ENCODE peak calls at places on chromosome 19, in eight cellular contexts. One of them, this sample, is unnamed.

GRCh38 chr19:46955114-46955812 is 64.4 kb upstream of the NPAS1 start:
- DNase-seq in right lobe of liver: no peak
- DNase-seq in tibial nerve: no peak
- DNase-seq in cardiac muscle cell: peak; percentile 51
- DNase-seq in endodermal cell: no peak
- DNase-seq in heart left ventricle: no peak
- DNase-seq in heart right ventricle: no peak
- DNase-seq in tibial artery: no peak
- DNase-seq in this sample: no peak

GRCh38 chr19:15864824-15865223 is 33.0 kb downstream of the CYP4F2 start:
- DNase-seq in heart left ventricle: no peak
- DNase-seq in cardiac muscle cell: no peak
- DNase-seq in tibial nerve: no peak
- DNase-seq in right lobe of liver: no peak
- DNase-seq in endodermal cell: no peak
- DNase-seq in heart right ventricle: no peak
- DNase-seq in tibial artery: no peak
- DNase-seq in this sample: no peak

GRCh38 chr19:45200614-45201013 is 22.0 kb downstream of the BLOC1S3 start:
- DNase-seq in tibial nerve: peak; percentile 22
- DNase-seq in cardiac muscle cell: peak; percentile 80
- DNase-seq in endodermal cell: peak; percentile 86
- DNase-seq in heart right ventricle: peak; percentile 21
- DNase-seq in heart left ventricle: no peak
- DNase-seq in tibial artery: no peak
- DNase-seq in right lobe of liver: no peak
- DNase-seq in this sample: no peak

GRCh38 chr19:8673281-8673891 is 25.2 kb downstream of the ACTL9 start:
- DNase-seq in cardiac muscle cell: no peak
- DNase-seq in endodermal cell: no peak
- DNase-seq in tibial artery: no peak
- DNase-seq in heart left ventricle: no peak
- DNase-seq in heart right ventricle: no peak
- DNase-seq in tibial nerve: no peak
- DNase-seq in right lobe of liver: no peak
- DNase-seq in this sample: no peak

GRCh38 chr19:5479958-5480357 is 24.7 kb downstream of the ZNRF4 start:
- DNase-seq in heart left ventricle: no peak
- DNase-seq in right lobe of liver: no peak
- DNase-seq in tibial artery: no peak
- DNase-seq in endodermal cell: no peak
- DNase-seq in cardiac muscle cell: no peak
- DNase-seq in heart right ventricle: no peak
- DNase-seq in tibial nerve: no peak
- DNase-seq in this sample: no peak

GRCh38 chr19:35030257-35031071 is at the start of gene SCN1B:
- DNase-seq in heart left ventricle: peak; percentile 86
- DNase-seq in cardiac muscle cell: peak; percentile 85
- DNase-seq in endodermal cell: peak; percentile 88
- DNase-seq in tibial artery: peak; percentile 59
- DNase-seq in heart right ventricle: peak; percentile 61
- DNase-seq in tibial nerve: no peak
- DNase-seq in right lobe of liver: no peak
- DNase-seq in this sample: peak; percentile 70

GRCh38 chr19:46922465-46922864 is 61.7 kb downstream of the ARHGAP35 start:
- DNase-seq in tibial nerve: no peak
- DNase-seq in tibial artery: no peak
- DNase-seq in heart left ventricle: no peak
- DNase-seq in endodermal cell: no peak
- DNase-seq in heart right ventricle: no peak
- DNase-seq in right lobe of liver: no peak
- DNase-seq in cardiac muscle cell: no peak
- DNase-seq in this sample: no peak

GRCh38 chr19:41214161-41214560 is 4.9 kb upstream of the AXL start:
- DNase-seq in tibial artery: no peak
- DNase-seq in cardiac muscle cell: no peak
- DNase-seq in heart left ventricle: peak; percentile 16
- DNase-seq in endodermal cell: no peak
- DNase-seq in tibial nerve: no peak
- DNase-seq in right lobe of liver: no peak
- DNase-seq in heart right ventricle: no peak
- DNase-seq in this sample: no peak

GRCh38 chr19:1752757-1753728 is at the start of gene ONECUT3:
- DNase-seq in right lobe of liver: no peak
- DNase-seq in tibial artery: no peak
- DNase-seq in heart left ventricle: no peak
- DNase-seq in heart right ventricle: no peak
- DNase-seq in cardiac muscle cell: no peak
- DNase-seq in tibial nerve: no peak
- DNase-seq in endodermal cell: peak; percentile 78
- DNase-seq in this sample: no peak

GRCh38 chr19:6357995-6358394 is 3.3 kb upstream of the CLPP start:
- DNase-seq in tibial nerve: no peak
- DNase-seq in heart left ventricle: no peak
- DNase-seq in endodermal cell: no peak
- DNase-seq in heart right ventricle: no peak
- DNase-seq in right lobe of liver: peak; percentile 35
- DNase-seq in cardiac muscle cell: no peak
- DNase-seq in tibial artery: no peak
- DNase-seq in this sample: no peak

GRCh38 chr19:6287269-6287885 is 7.6 kb upstream of the MLLT1 start:
- DNase-seq in right lobe of liver: no peak
- DNase-seq in cardiac muscle cell: peak; percentile 27
- DNase-seq in endodermal cell: no peak
- DNase-seq in tibial artery: no peak
- DNase-seq in heart right ventricle: no peak
- DNase-seq in tibial nerve: no peak
- DNase-seq in heart left ventricle: no peak
- DNase-seq in this sample: no peak

GRCh38 chr19:53511933-53512374 is 26.0 kb upstream of the ZNF331 start:
- DNase-seq in tibial artery: peak; percentile 40
- DNase-seq in heart left ventricle: no peak
- DNase-seq in endodermal cell: peak; percentile 94
- DNase-seq in tibial nerve: peak; percentile 69
- DNase-seq in cardiac muscle cell: peak; percentile 69
- DNase-seq in heart right ventricle: peak; percentile 51
- DNase-seq in right lobe of liver: no peak
- DNase-seq in this sample: no peak

GRCh38 chr19:40035996-40036395 is 20.0 kb downstream of the ZNF780B start:
- DNase-seq in right lobe of liver: no peak
- DNase-seq in tibial artery: no peak
- DNase-seq in heart left ventricle: no peak
- DNase-seq in tibial nerve: no peak
- DNase-seq in endodermal cell: no peak
- DNase-seq in heart right ventricle: no peak
- DNase-seq in cardiac muscle cell: no peak
- DNase-seq in this sample: no peak

GRCh38 chr19:43672061-43672679 is 2.2 kb upstream of the PLAUR start:
- DNase-seq in right lobe of liver: no peak
- DNase-seq in cardiac muscle cell: no peak
- DNase-seq in tibial nerve: no peak
- DNase-seq in heart left ventricle: no peak
- DNase-seq in tibial artery: no peak
- DNase-seq in endodermal cell: peak; percentile 90
- DNase-seq in heart right ventricle: no peak
- DNase-seq in this sample: no peak

GRCh38 chr19:2820112-2820702 is 539 bp downstream of the ZNF554 start:
- DNase-seq in heart right ventricle: no peak
- DNase-seq in tibial artery: no peak
- DNase-seq in heart left ventricle: no peak
- DNase-seq in tibial nerve: no peak
- DNase-seq in endodermal cell: peak; percentile 77
- DNase-seq in right lobe of liver: no peak
- DNase-seq in cardiac muscle cell: no peak
- DNase-seq in this sample: peak; percentile 70

GRCh38 chr19:45066921-45067661 is 9.2 kb downstream of the ZNF296 start:
- DNase-seq in endodermal cell: peak; percentile 59
- DNase-seq in tibial artery: no peak
- DNase-seq in tibial nerve: no peak
- DNase-seq in right lobe of liver: no peak
- DNase-seq in heart right ventricle: no peak
- DNase-seq in cardiac muscle cell: no peak
- DNase-seq in heart left ventricle: peak; percentile 42
- DNase-seq in this sample: no peak

GRCh38 chr19:676343-677105 is at the start of gene FSTL3:
- DNase-seq in tibial artery: no peak
- DNase-seq in heart right ventricle: no peak
- DNase-seq in cardiac muscle cell: peak; percentile 36
- DNase-seq in heart left ventricle: no peak
- DNase-seq in tibial nerve: no peak
- DNase-seq in right lobe of liver: no peak
- DNase-seq in endodermal cell: peak; percentile 52
- DNase-seq in this sample: no peak

GRCh38 chr19:23440791-23441190 is 45.5 kb upstream of the ZNF91 start:
- DNase-seq in cardiac muscle cell: peak; percentile 0
- DNase-seq in heart left ventricle: no peak
- DNase-seq in endodermal cell: peak; percentile 82
- DNase-seq in right lobe of liver: no peak
- DNase-seq in tibial nerve: no peak
- DNase-seq in tibial artery: no peak
- DNase-seq in heart right ventricle: no peak
- DNase-seq in this sample: no peak
- TF ChIP-seq CTCF in cardiac muscle cell: peak; percentile 27
- TF ChIP-seq CTCF in heart left ventricle: peak; percentile 28
- TF ChIP-seq CTCF in endodermal cell: peak; percentile 66
- TF ChIP-seq CTCF in right lobe of liver: peak; percentile 28
- TF ChIP-seq CTCF in tibial nerve: no peak
- TF ChIP-seq CTCF in tibial artery: peak; percentile 6
- TF ChIP-seq CTCF in heart right ventricle: no peak
- TF ChIP-seq CTCF in this sample: peak; percentile 63

DNA sequence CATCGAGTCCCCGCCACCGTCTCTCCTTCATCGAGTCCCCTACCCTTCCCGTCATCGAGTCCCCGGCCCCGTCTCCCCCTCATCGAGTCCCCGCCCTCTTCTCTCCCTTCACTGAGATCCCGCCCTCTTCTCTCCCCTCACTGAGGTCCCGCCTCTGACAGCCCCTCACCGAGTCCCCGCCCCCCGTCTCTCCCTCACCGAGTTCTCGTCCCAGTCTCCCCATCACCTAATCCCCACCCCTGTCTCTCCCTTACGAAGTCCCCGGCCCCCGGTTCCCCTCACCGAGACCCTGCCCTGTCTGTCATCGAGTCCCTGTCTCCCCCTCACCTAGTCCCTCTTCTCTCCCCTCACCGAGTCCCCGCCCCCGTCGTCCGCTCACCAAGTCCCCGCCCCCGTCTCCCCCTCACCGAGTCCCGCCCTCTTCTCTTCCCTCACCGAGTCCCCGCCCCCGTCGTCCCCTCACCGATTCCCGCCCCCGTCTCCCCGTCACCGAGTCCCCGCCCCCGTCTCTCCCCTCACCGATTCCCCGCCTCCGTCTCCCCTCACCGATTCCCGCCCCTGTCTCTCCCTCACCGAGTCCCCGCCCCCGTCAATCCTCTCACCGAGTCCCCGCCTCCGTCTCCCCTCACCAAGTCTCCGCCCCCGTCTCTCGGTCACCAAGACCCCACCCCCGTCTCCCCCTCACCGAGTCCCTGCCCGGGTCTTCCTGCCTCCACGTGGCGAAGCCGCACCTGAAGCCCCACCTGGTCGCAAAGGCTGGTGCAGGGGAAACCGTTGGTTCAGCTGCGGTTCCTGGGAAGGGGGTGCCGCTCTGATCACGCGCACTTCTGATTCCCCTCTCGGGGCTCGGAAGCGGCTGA is 23.9 kb upstream of the ZNF846 start:
- DNase-seq in cardiac muscle cell: peak; percentile 99
- DNase-seq in heart right ventricle: peak; percentile 95
- DNase-seq in tibial nerve: peak; percentile 97
- DNase-seq in heart left ventricle: peak; percentile 94
- DNase-seq in endodermal cell: peak; percentile 100
- DNase-seq in tibial artery: peak; percentile 98
- DNase-seq in right lobe of liver: peak; percentile 97
- DNase-seq in this sample: peak; percentile 92
- TF ChIP-seq CTCF in cardiac muscle cell: no peak
- TF ChIP-seq CTCF in heart right ventricle: no peak
- TF ChIP-seq CTCF in tibial nerve: no peak
- TF ChIP-seq CTCF in heart left ventricle: no peak
- TF ChIP-seq CTCF in endodermal cell: no peak
- TF ChIP-seq CTCF in tibial artery: no peak
- TF ChIP-seq CTCF in right lobe of liver: no peak
- TF ChIP-seq CTCF in this sample: no peak

DNA sequence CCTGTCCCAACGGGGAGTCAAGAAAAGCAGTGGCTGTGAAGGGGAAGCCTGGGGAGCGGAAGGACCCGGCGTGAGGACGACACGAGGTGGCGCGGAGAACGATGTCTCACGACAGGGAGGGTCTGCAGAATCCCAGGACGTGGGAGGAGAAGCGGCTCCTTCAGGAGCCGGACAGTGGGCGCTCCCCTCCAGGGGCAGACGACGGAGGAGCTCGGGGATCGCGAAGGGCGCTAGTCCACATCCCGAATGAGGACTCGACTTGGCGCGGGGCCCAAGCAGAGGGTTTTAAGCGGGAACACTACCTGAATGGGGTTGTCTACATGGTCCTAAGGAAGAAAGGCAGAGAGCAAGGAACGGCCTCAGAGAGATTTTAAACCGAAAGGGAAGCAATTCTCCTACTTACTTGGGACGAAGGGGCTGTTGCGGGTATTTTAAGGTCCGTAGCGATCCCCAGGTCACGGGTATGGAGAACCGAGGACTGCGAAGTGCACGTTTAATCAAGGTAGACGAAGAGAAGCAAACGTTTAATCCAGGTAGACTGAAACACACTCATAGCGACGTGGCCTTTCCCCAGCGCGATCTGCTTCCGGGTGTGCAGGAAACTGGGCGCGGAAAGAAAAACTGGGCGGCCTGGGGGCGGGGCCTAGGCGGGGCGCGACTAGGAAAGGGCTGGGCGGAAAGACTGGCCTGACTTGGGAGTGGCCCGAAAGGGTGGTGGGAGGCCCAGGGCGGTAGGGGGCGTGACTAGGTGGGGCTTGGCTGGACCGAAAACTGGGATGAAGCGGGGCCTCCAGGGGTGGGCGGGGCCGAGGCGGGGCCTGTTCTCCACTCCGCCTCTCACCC is at the start of gene ZNF841:
- DNase-seq in heart left ventricle: peak; percentile 96
- DNase-seq in endodermal cell: peak; percentile 99
- DNase-seq in cardiac muscle cell: peak; percentile 97
- DNase-seq in tibial nerve: peak; percentile 90
- DNase-seq in right lobe of liver: peak; percentile 93
- DNase-seq in heart right ventricle: peak; percentile 98
- DNase-seq in tibial artery: peak; percentile 95
- DNase-seq in this sample: peak; percentile 94
- TF ChIP-seq CTCF in heart left ventricle: peak; percentile 22
- TF ChIP-seq CTCF in endodermal cell: peak; percentile 16
- TF ChIP-seq CTCF in cardiac muscle cell: peak; percentile 2
- TF ChIP-seq CTCF in tibial nerve: no peak
- TF ChIP-seq CTCF in right lobe of liver: no peak
- TF ChIP-seq CTCF in heart right ventricle: no peak
- TF ChIP-seq CTCF in tibial artery: no peak
- TF ChIP-seq CTCF in this sample: peak; percentile 21

DNA sequence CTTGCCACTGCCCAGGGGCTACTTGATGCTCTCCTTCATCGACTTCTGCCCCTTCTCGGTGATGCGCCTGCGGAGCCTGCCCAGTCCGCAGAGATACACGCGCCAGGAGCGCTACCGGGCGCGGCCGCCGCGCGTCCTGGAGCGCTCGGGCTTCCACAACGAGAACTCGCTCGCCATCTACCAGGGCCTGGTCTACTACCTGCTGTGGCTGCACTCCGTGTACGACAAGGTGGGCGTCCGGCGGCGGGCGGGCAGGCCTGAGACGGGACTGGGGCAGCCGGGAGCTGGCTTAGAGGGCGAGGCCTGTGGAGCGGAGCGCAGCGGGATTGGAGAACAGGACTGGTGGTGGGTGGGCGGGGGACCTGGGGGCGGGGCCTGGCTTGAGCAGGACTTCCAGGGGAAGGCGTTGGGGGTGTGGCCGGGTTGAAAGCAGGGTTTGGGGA is 12.7 kb upstream of the PSMD8 start:
- DNase-seq in heart right ventricle: peak; percentile 77
- DNase-seq in tibial artery: peak; percentile 61
- DNase-seq in tibial nerve: peak; percentile 19
- DNase-seq in right lobe of liver: peak; percentile 73
- DNase-seq in heart left ventricle: peak; percentile 87
- DNase-seq in endodermal cell: peak; percentile 99
- DNase-seq in cardiac muscle cell: peak; percentile 73
- DNase-seq in this sample: peak; percentile 81
- TF ChIP-seq CTCF in heart right ventricle: peak; percentile 30
- TF ChIP-seq CTCF in tibial artery: peak; percentile 34
- TF ChIP-seq CTCF in tibial nerve: no peak
- TF ChIP-seq CTCF in right lobe of liver: no peak
- TF ChIP-seq CTCF in heart left ventricle: no peak
- TF ChIP-seq CTCF in endodermal cell: peak; percentile 55
- TF ChIP-seq CTCF in cardiac muscle cell: no peak
- TF ChIP-seq CTCF in this sample: peak; percentile 60